ENCODE peak calls at places on chromosomes 6 and 20, in ten cellular contexts. U, V, Z, W, O, L, M, B, F and J are unnamed samples.

GRCh38 chr20:53660078-53660909 is 66.7 kb upstream of the ZNF217 start:
- DNase-seq in U (no peak), V (peak), Z (no peak), W (peak), O (no peak), L (peak), M (peak), B (no peak), F (peak), J (no peak)

GRCh38 chr6:132813173-132813856 is 1.1 kb upstream of the RPS12 start:
- DNase-seq in U (no peak), V (peak), Z (peak), W (peak), O (no peak), L (peak), M (peak), B (no peak), F (peak), J (peak)

GRCh38 chr20:41173161-41173721 is 35.9 kb downstream of the PLCG1 start:
- DNase-seq in U (peak), V (peak), Z (peak), W (peak), O (no peak), L (peak), M (peak), B (peak), F (peak), J (peak)

GRCh38 chr20:10216146-10216741 is 2.4 kb upstream of the SNAP25 start:
- DNase-seq in U (no peak), V (no peak), Z (no peak), W (no peak), O (peak), L (no peak), M (no peak), B (no peak), F (no peak), J (no peak)

GRCh38 chr6:161011509-161012480 is 20.2 kb downstream of the MAP3K4 start:
- DNase-seq in U (no peak), V (no peak), Z (no peak), W (no peak), O (no peak), L (no peak), M (no peak), B (no peak), F (no peak), J (no peak)

GRCh38 chr20:16106191-16106849 is 466.9 kb downstream of the KIF16B start:
- DNase-seq in U (no peak), V (no peak), Z (no peak), W (no peak), O (no peak), L (no peak), M (no peak), B (no peak), F (no peak), J (no peak)

GRCh38 chr6:15363523-15364400 is 117.9 kb downstream of the JARID2 start:
- DNase-seq in U (no peak), V (no peak), Z (peak), W (no peak), O (no peak), L (peak), M (no peak), B (no peak), F (no peak), J (no peak)

GRCh38 chr20:22998476-22998875 is 36.6 kb upstream of the SSTR4 start:
- DNase-seq in U (no peak), V (no peak), Z (no peak), W (no peak), O (no peak), L (no peak), M (no peak), B (no peak), F (no peak), J (no peak)

GRCh38 chr6:3500262-3501001 is 43.6 kb upstream of the SLC22A23 start:
- DNase-seq in U (peak), V (peak), Z (no peak), W (no peak), O (no peak), L (no peak), M (no peak), B (no peak), F (no peak), J (no peak)

GRCh38 chr6:43669050-43669921 is 18.3 kb downstream of the MRPS18A start:
- DNase-seq in U (no peak), V (peak), Z (no peak), W (no peak), O (peak), L (no peak), M (no peak), B (no peak), F (no peak), J (no peak)

GRCh38 chr20:63115651-63116411 is 100.1 kb downstream of the YTHDF1 start:
- DNase-seq in U (no peak), V (no peak), Z (no peak), W (no peak), O (no peak), L (no peak), M (no peak), B (no peak), F (no peak), J (no peak)

GRCh38 chr6:168686339-168686738 is 245.4 kb downstream of the SMOC2 start:
- DNase-seq in U (no peak), V (no peak), Z (no peak), W (no peak), O (no peak), L (no peak), M (no peak), B (no peak), F (no peak), J (no peak)

GRCh38 chr6:117829594-117830319 is 77.3 kb upstream of the SLC35F1 start:
- DNase-seq in U (no peak), V (peak), Z (no peak), W (no peak), O (no peak), L (peak), M (no peak), B (peak), F (no peak), J (peak)

GRCh38 chr20:38198238-38198861 is 33.3 kb upstream of the TGM2 start:
- DNase-seq in U (no peak), V (no peak), Z (no peak), W (no peak), O (no peak), L (no peak), M (no peak), B (no peak), F (no peak), J (no peak)

GRCh38 chr6:170175644-170176620 is 114.9 kb downstream of the DLL1 start:
- DNase-seq in U (no peak), V (no peak), Z (no peak), W (no peak), O (no peak), L (no peak), M (no peak), B (no peak), F (no peak), J (peak)

GRCh38 chr6:37314803-37315515 is 38.8 kb upstream of the RNF8 start:
- DNase-seq in U (peak), V (peak), Z (peak), W (peak), O (no peak), L (peak), M (peak), B (no peak), F (peak), J (peak)

GRCh38 chr6:38370653-38371311 is 268.9 kb downstream of the BTBD9 start:
- DNase-seq in U (no peak), V (no peak), Z (no peak), W (no peak), O (no peak), L (no peak), M (no peak), B (no peak), F (no peak), J (no peak)

GRCh38 chr20:32474009-32474716 is 111.0 kb downstream of the NOL4L start:
- DNase-seq in U (no peak), V (no peak), Z (no peak), W (no peak), O (no peak), L (no peak), M (no peak), B (no peak), F (no peak), J (no peak)

GRCh38 chr6:52570291-52570700 is 6.6 kb downstream of the TRAM2 start:
- DNase-seq in U (no peak), V (no peak), Z (no peak), W (no peak), O (no peak), L (no peak), M (no peak), B (no peak), F (no peak), J (no peak)

GRCh38 chr6:42911171-42912021 is 4.5 kb upstream of the PTCRA start:
- DNase-seq in U (no peak), V (no peak), Z (no peak), W (no peak), O (no peak), L (no peak), M (no peak), B (no peak), F (no peak), J (no peak)

GRCh38 chr6:144219056-144219685 is 66.0 kb upstream of the UTRN start:
- DNase-seq in U (peak), V (peak), Z (peak), W (no peak), O (peak), L (peak), M (no peak), B (peak), F (no peak), J (no peak)

GRCh38 chr20:1478566-1478965 is 11.9 kb upstream of the NSFL1C start:
- DNase-seq in U (no peak), V (peak), Z (no peak), W (no peak), O (peak), L (no peak), M (no peak), B (peak), F (no peak), J (no peak)

GRCh38 chr20:61847420-61847748 is 218.3 kb downstream of the TAF4 start:
- DNase-seq in U (no peak), V (no peak), Z (no peak), W (no peak), O (no peak), L (no peak), M (no peak), B (no peak), F (no peak), J (no peak)

GRCh38 chr6:111667921-111668320 is 62.2 kb upstream of the TRAF3IP2 start:
- DNase-seq in U (no peak), V (no peak), Z (no peak), W (no peak), O (no peak), L (no peak), M (no peak), B (no peak), F (no peak), J (peak)

GRCh38 chr6:17584241-17584803 is 15.8 kb upstream of the FAM8A1 start:
- DNase-seq in U (peak), V (peak), Z (peak), W (no peak), O (no peak), L (peak), M (no peak), B (peak), F (no peak), J (no peak)

GRCh38 chr6:140857734-140858380 is 1274.9 kb upstream of the GJE1 start:
- DNase-seq in U (peak), V (peak), Z (no peak), W (no peak), O (peak), L (no peak), M (no peak), B (peak), F (no peak), J (no peak)

GRCh38 chr6:165939601-165940290 is 227.9 kb downstream of the TBXT start:
- DNase-seq in U (no peak), V (no peak), Z (no peak), W (no peak), O (no peak), L (no peak), M (no peak), B (no peak), F (no peak), J (no peak)

GRCh38 chr6:4571011-4571410 is 205.2 kb upstream of the CDYL start:
- DNase-seq in U (no peak), V (no peak), Z (no peak), W (no peak), O (no peak), L (no peak), M (no peak), B (no peak), F (no peak), J (no peak)

GRCh38 chr6:154923199-154923869 is 71.8 kb upstream of the TIAM2 start:
- DNase-seq in U (no peak), V (no peak), Z (no peak), W (no peak), O (no peak), L (no peak), M (no peak), B (no peak), F (no peak), J (no peak)

GRCh38 chr20:933024-933423 is 16.9 kb upstream of the ANGPT4 start:
- DNase-seq in U (no peak), V (no peak), Z (no peak), W (no peak), O (no peak), L (no peak), M (no peak), B (no peak), F (no peak), J (no peak)

GRCh38 chr6:89050155-89050554 is 30.4 kb upstream of the PNRC1 start:
- DNase-seq in U (peak), V (peak), Z (no peak), W (no peak), O (no peak), L (no peak), M (no peak), B (no peak), F (no peak), J (no peak)

GRCh38 chr20:33669224-33669623 is 2.5 kb downstream of the ACTL10 start:
- DNase-seq in U (no peak), V (no peak), Z (no peak), W (no peak), O (no peak), L (no peak), M (no peak), B (no peak), F (no peak), J (no peak)